ENCODE peak calls at places on chromosome 6, in four cellular contexts. L is activated T-cell treated with anti-CD3 and anti-CD28 coated beads, Interleukin-2, amount 50 U/mL, for 4 hours; D is GM06990; J is nephron progenitor cell. N is an unnamed sample.

GRCh38 chr6:78533426-78533825 is 333.9 kb upstream of the IRAK1BP1 start:
- DNase-seq in J (no peak), D (no peak), L (no peak), N (no peak)

GRCh38 chr6:43990275-43990626 is 137.0 kb downstream of the MRPL14 start:
- DNase-seq in J (no peak), L (no peak), D (no peak), N (no peak)

GRCh38 chr6:54194067-54194466 is 82.8 kb downstream of the MLIP start:
- DNase-seq in D (no peak), J (no peak), L (no peak), N (no peak)

GRCh38 chr6:15936503-15936902 is 192.4 kb upstream of the MYLIP start:
- DNase-seq in J (no peak), D (peak), L (no peak), N (no peak)

GRCh38 chr6:52509281-52510212 is 67.3 kb downstream of the TRAM2 start:
- DNase-seq in L (no peak), D (no peak), J (no peak), N (no peak)

GRCh38 chr6:46491201-46491788 is at the start of gene RCAN2:
- DNase-seq in D (peak), L (no peak), J (peak), N (no peak)

GRCh38 chr6:136969930-136970329 is 47.8 kb downstream of the SLC35D3 start:
- DNase-seq in L (no peak), D (no peak), J (no peak), N (no peak)

GRCh38 chr6:53984163-53984562 is 127.1 kb upstream of the MLIP start:
- DNase-seq in D (no peak), L (no peak), J (no peak), N (no peak)

GRCh38 chr6:28488916-28489365 is 26.7 kb downstream of the GPX6 start:
- DNase-seq in J (peak), L (no peak), D (peak), N (no peak)

GRCh38 chr6:141464490-141464889 is 668.2 kb upstream of the GJE1 start:
- DNase-seq in L (no peak), D (no peak), J (no peak), N (no peak)

GRCh38 chr6:138493413-138493812 is 5.9 kb downstream of the NHSL1 start:
- DNase-seq in J (no peak), D (no peak), L (no peak), N (no peak)

GRCh38 chr6:88814909-88815308 is 148.5 kb downstream of the RNGTT start:
- DNase-seq in J (no peak), D (no peak), L (no peak), N (no peak)

GRCh38 chr6:166514196-166514595 is 72.3 kb downstream of the RAMACL start:
- DNase-seq in D (no peak), J (no peak), L (no peak), N (no peak)

GRCh38 chr6:12572884-12573824 is 143.4 kb upstream of the PHACTR1 start:
- DNase-seq in J (no peak), D (no peak), L (no peak), N (no peak)

GRCh38 chr6:76792394-76792793 is 670.9 kb downstream of the HTR1B start:
- DNase-seq in L (no peak), J (no peak), D (no peak), N (no peak)

GRCh38 chr6:115485400-115485799 is 575.3 kb downstream of the FRK start:
- DNase-seq in D (no peak), J (no peak), L (no peak), N (no peak)

GRCh38 chr6:145893586-145893985 is 70.6 kb downstream of the SHPRH start:
- DNase-seq in J (no peak), L (no peak), D (no peak), N (no peak)

N was measured in DND-41.